ENCODE peak calls at places on chromosomes 3 and 15, in eight cellular contexts. R is aorta; I is Panc1; D is NT2/D1; Y is vagina; L is fibroblast of lung; O is cardiac muscle cell; N is CD8-positive, alpha-beta memory T cell. H is an unnamed sample.

GRCh38 chr15:70266412-70267089 is 168.8 kb upstream of the TLE3 start:
- DNase-seq in I (no peak), Y (peak; percentile 93), O (no peak), N (no peak), L (peak; percentile 79), D (no peak), R (peak; percentile 90), H (peak; percentile 91)

GRCh38 chr15:82849556-82850241 is 40.3 kb downstream of the WHAMM start:
- DNase-seq in Y (no peak), D (peak; percentile 93), O (peak; percentile 90), R (no peak), N (no peak), I (peak; percentile 35), L (peak; percentile 80), H (peak; percentile 86)

GRCh38 chr3:64443553-64444331 is 218.5 kb upstream of the PRICKLE2 start:
- DNase-seq in L (peak; percentile 89), Y (no peak), O (no peak), R (no peak), I (no peak), D (no peak), N (no peak), H (no peak)

GRCh38 chr3:29285356-29286070 is 4.6 kb downstream of the RBMS3 start:
- DNase-seq in L (peak; percentile 67), N (no peak), D (no peak), Y (no peak), O (peak; percentile 7), I (no peak), R (no peak), H (no peak)

GRCh38 chr3:49649576-49649975 is 24.6 kb upstream of the APEH start:
- DNase-seq in O (no peak), L (no peak), R (no peak), I (no peak), N (no peak), Y (no peak), D (no peak), H (no peak)

GRCh38 chr15:90030376-90030775 is 29.3 kb downstream of the ZNF710 start:
- DNase-seq in I (no peak), N (no peak), L (no peak), R (no peak), O (no peak), Y (no peak), D (no peak), H (peak; percentile 39)

GRCh38 chr3:50665603-50666115 is 9.1 kb upstream of the DOCK3 start:
- DNase-seq in L (no peak), Y (peak; percentile 65), R (no peak), I (no peak), O (no peak), N (no peak), D (no peak), H (no peak)

GRCh38 chr15:36186376-36186775 is 393.1 kb upstream of the CDIN1 start:
- DNase-seq in R (no peak), Y (no peak), L (no peak), N (no peak), O (no peak), D (no peak), I (no peak), H (no peak)

GRCh38 chr15:62816342-62817059 is 226.0 kb upstream of the TPM1 start:
- DNase-seq in R (no peak), I (no peak), N (no peak), O (peak; percentile 83), Y (no peak), D (no peak), L (no peak), H (no peak)

GRCh38 chr3:179149951-179150350 is 1.8 kb downstream of the PIK3CA start:
- DNase-seq in L (peak; percentile 15), N (no peak), O (no peak), Y (no peak), D (no peak), R (no peak), I (no peak), H (no peak)

GRCh38 chr15:53982876-53983275 is 4.6 kb downstream of the UNC13C start:
- DNase-seq in O (no peak), D (no peak), I (no peak), N (no peak), L (no peak), Y (no peak), R (no peak), H (no peak)

GRCh38 chr3:38257583-38257982 is 8.0 kb upstream of the SLC22A13 start:
- DNase-seq in N (no peak), R (no peak), I (no peak), O (no peak), D (no peak), Y (no peak), L (no peak), H (no peak)

GRCh38 chr3:123576119-123576518 is 8.7 kb downstream of the HACD2 start:
- DNase-seq in O (no peak), L (no peak), Y (no peak), N (no peak), R (no peak), I (no peak), D (no peak), H (no peak)

GRCh38 chr15:51908312-51908711 is 63.3 kb downstream of the LEO1 start:
- DNase-seq in D (no peak), N (no peak), O (no peak), Y (no peak), R (no peak), I (no peak), L (peak; percentile 51), H (no peak)

GRCh38 chr15:29674661-29675533 is 147.4 kb downstream of the TJP1 start:
- DNase-seq in Y (no peak), R (peak; percentile 87), I (no peak), N (no peak), D (peak; percentile 60), O (peak; percentile 89), L (peak; percentile 34), H (peak; percentile 92)

GRCh38 chr3:51141573-51141972 is 243.5 kb upstream of the MANF start:
- DNase-seq in I (no peak), R (no peak), N (no peak), Y (no peak), O (no peak), D (no peak), L (no peak), H (no peak)

GRCh38 chr3:134681527-134681910 is 30.7 kb upstream of the KY start:
- DNase-seq in Y (no peak), R (no peak), O (no peak), L (no peak), N (no peak), D (no peak), I (no peak), H (no peak)

GRCh38 chr15:98582900-98583554 is 65.3 kb upstream of the IGF1R start:
- DNase-seq in O (no peak), Y (no peak), D (no peak), R (no peak), N (no peak), I (no peak), L (no peak), H (no peak)

GRCh38 chr15:98583758-98584157 is 64.6 kb upstream of the IGF1R start:
- DNase-seq in R (no peak), N (no peak), O (no peak), Y (no peak), I (no peak), D (no peak), L (no peak), H (no peak)

GRCh38 chr15:98580577-98580976 is 67.8 kb upstream of the IGF1R start:
- DNase-seq in Y (no peak), D (no peak), N (no peak), L (no peak), O (peak; percentile 69), R (no peak), I (no peak), H (no peak)

GRCh38 chr15:98581715-98582114 is 66.6 kb upstream of the IGF1R start:
- DNase-seq in Y (no peak), I (no peak), N (no peak), O (peak; percentile 7), R (no peak), D (no peak), L (no peak), H (no peak)

DNA sequence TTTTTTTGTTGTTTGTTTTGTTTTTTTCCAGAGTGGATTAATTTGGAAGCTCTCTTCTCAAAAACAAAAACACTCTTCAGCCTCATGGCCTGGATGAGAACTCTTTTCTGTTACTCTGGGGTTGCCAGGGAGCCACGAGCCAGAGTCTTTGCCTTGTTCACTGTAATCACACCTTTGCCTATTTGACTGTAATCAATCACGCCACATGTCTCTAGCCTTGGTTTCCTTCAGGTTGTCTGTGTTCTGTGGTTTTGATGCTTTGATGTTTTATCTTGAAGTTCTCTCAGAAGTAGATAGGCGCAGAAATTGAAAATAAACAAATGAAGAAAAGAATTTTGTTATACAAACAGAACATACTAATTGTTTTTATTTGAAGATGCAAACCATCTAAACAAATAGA is 62.3 kb upstream of the IGF1R start:
- DNase-seq in D (no peak), L (no peak), N (no peak), R (no peak), I (no peak), O (no peak), Y (no peak), H (no peak)
- H3K27me3 ChIP-seq in D (no peaks in the 10 kb centered on the region), L (peaks cover 6% of the 10 kb centered on the region), N (no peaks in the 10 kb centered on the region), R (peaks cover 1% of the 10 kb centered on the region), I (peaks cover 7% of the 10 kb centered on the region), O (no peaks in the 10 kb centered on the region), Y (no peaks in the 10 kb centered on the region), H (peaks cover 94% of the 10 kb centered on the region)

GRCh38 chr15:27601239-27601942 is 497.7 kb downstream of the OCA2 start:
- DNase-seq in L (peak; percentile 22), O (peak; percentile 35), D (peak; percentile 2), Y (no peak), N (no peak), I (no peak), R (no peak), H (no peak)
- H3K9me3 ChIP-seq in L (no peaks in the 10 kb centered on the region), O (no peaks in the 10 kb centered on the region), D (peaks cover 8% of the 10 kb centered on the region), Y (no peaks in the 10 kb centered on the region), N (no peaks in the 10 kb centered on the region), I (peaks cover 3% of the 10 kb centered on the region), R (no peaks in the 10 kb centered on the region), H (no peaks in the 10 kb centered on the region)

DNA sequence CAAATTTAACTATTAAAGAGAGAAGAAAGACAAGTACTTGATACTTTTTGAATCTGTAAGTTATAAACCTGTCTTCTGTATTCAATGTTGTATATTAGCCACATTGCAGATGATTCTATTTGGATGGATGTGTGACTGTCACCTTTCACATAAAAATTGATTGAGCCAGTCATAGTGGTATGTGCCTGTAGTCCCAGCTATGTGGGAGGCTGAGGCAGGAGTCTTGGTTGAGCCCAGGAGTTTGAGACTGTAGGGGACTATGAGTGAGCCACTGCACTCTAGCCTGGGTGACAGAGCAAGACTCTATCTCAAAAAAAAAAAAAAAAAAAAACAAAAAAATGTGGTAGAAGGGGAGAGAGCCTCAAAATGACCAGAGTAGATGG is 12.3 kb downstream of the CACNA1D start:
- DNase-seq in O (no peak), N (no peak), I (no peak), Y (no peak), D (no peak), R (no peak), L (no peak), H (no peak)
- H3K27me3 ChIP-seq in O (no peaks in the 10 kb centered on the region), N (no peaks in the 10 kb centered on the region), I (no peaks in the 10 kb centered on the region), Y (no peaks in the 10 kb centered on the region), D (no peaks in the 10 kb centered on the region), R (peaks cover 1% of the 10 kb centered on the region), L (no peaks in the 10 kb centered on the region), H (no peaks in the 10 kb centered on the region)

DNA sequence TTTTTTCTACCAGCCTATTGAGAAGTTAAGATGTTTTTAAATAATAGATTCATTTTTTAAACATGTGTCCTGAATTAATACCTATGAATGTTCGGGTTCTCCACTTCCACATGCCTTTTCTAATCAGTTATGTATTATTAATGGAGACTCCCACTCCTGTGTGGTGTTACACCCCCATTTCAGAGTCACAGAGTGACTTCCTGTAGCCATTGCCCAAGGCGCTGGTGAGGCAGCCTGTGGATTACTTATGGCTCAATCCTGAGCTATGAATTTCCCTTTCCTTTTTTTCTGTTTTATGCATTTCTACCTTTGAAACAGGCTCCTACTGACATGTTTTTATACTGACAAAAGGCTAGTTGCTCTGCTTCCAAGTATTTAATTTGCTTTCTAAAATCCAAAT is 162.3 kb downstream of the GABRG3 start:
- DNase-seq in Y (no peak), I (no peak), N (no peak), O (no peak), D (no peak), R (no peak), L (no peak), H (no peak)
- H3K9me3 ChIP-seq in Y (no peaks in the 10 kb centered on the region), I (no peaks in the 10 kb centered on the region), N (no peaks in the 10 kb centered on the region), O (no peaks in the 10 kb centered on the region), D (no peaks in the 10 kb centered on the region), R (no peaks in the 10 kb centered on the region), L (no peaks in the 10 kb centered on the region), H (no peaks in the 10 kb centered on the region)

H was measured in left lung.